ENCODE peak calls at places on chromosomes 5 and 9, in six cellular contexts. One of them, this sample, is unnamed.

GRCh38 chr5:123287881-123288280 is 135.3 kb downstream of the CEP120 start:
- DNase-seq in brain microvascular endothelial cell: no peak
- DNase-seq in vagina: no peak
- DNase-seq in Peyer's patch: no peak
- DNase-seq in CD8-positive, alpha-beta T cell: no peak
- DNase-seq in tibial nerve: no peak
- DNase-seq in this sample: no peak

GRCh38 chr5:141779642-141780041 is 97.6 kb upstream of the ARAP3 start:
- DNase-seq in brain microvascular endothelial cell: no peak
- DNase-seq in vagina: no peak
- DNase-seq in Peyer's patch: no peak
- DNase-seq in CD8-positive, alpha-beta T cell: no peak
- DNase-seq in tibial nerve: peak; percentile 21
- DNase-seq in this sample: no peak

GRCh38 chr5:135075621-135076585 is 41.9 kb upstream of the PITX1 start:
- DNase-seq in brain microvascular endothelial cell: peak; percentile 4
- DNase-seq in vagina: no peak
- DNase-seq in Peyer's patch: no peak
- DNase-seq in CD8-positive, alpha-beta T cell: no peak
- DNase-seq in tibial nerve: no peak
- DNase-seq in this sample: no peak

GRCh38 chr5:124418390-124418789 is 328.0 kb downstream of the ZNF608 start:
- DNase-seq in brain microvascular endothelial cell: no peak
- DNase-seq in vagina: no peak
- DNase-seq in Peyer's patch: no peak
- DNase-seq in CD8-positive, alpha-beta T cell: no peak
- DNase-seq in tibial nerve: no peak
- DNase-seq in this sample: no peak

GRCh38 chr5:157575096-157575872 is at the start of gene ADAM19:
- DNase-seq in brain microvascular endothelial cell: no peak
- DNase-seq in vagina: no peak
- DNase-seq in Peyer's patch: peak; percentile 54
- DNase-seq in CD8-positive, alpha-beta T cell: peak; percentile 23
- DNase-seq in tibial nerve: peak; percentile 29
- DNase-seq in this sample: peak; percentile 29

GRCh38 chr9:86075132-86075807 is 24.1 kb downstream of the GOLM1 start:
- DNase-seq in brain microvascular endothelial cell: peak; percentile 11
- DNase-seq in vagina: no peak
- DNase-seq in Peyer's patch: no peak
- DNase-seq in CD8-positive, alpha-beta T cell: no peak
- DNase-seq in tibial nerve: no peak
- DNase-seq in this sample: no peak

GRCh38 chr5:180608572-180609310 is 17.4 kb upstream of the SCGB3A1 start:
- DNase-seq in brain microvascular endothelial cell: no peak
- DNase-seq in vagina: no peak
- DNase-seq in Peyer's patch: no peak
- DNase-seq in CD8-positive, alpha-beta T cell: no peak
- DNase-seq in tibial nerve: no peak
- DNase-seq in this sample: no peak

GRCh38 chr9:98547606-98548005 is 161.1 kb downstream of the GABBR2 start:
- DNase-seq in brain microvascular endothelial cell: no peak
- DNase-seq in vagina: no peak
- DNase-seq in Peyer's patch: no peak
- DNase-seq in CD8-positive, alpha-beta T cell: no peak
- DNase-seq in tibial nerve: no peak
- DNase-seq in this sample: no peak

GRCh38 chr5:372911-373709 is 51.6 kb downstream of the AHRR start:
- DNase-seq in brain microvascular endothelial cell: no peak
- DNase-seq in vagina: peak; percentile 55
- DNase-seq in Peyer's patch: peak; percentile 14
- DNase-seq in CD8-positive, alpha-beta T cell: no peak
- DNase-seq in tibial nerve: no peak
- DNase-seq in this sample: no peak

GRCh38 chr9:123343428-123344272 is 12.3 kb upstream of the CRB2 start:
- DNase-seq in brain microvascular endothelial cell: no peak
- DNase-seq in vagina: no peak
- DNase-seq in Peyer's patch: peak; percentile 68
- DNase-seq in CD8-positive, alpha-beta T cell: no peak
- DNase-seq in tibial nerve: no peak
- DNase-seq in this sample: no peak

GRCh38 chr9:3788211-3788610 is 262.4 kb upstream of the RFX3 start:
- DNase-seq in brain microvascular endothelial cell: no peak
- DNase-seq in vagina: no peak
- DNase-seq in Peyer's patch: no peak
- DNase-seq in CD8-positive, alpha-beta T cell: no peak
- DNase-seq in tibial nerve: no peak
- DNase-seq in this sample: no peak

GRCh38 chr5:169054506-169054905 is 246.4 kb downstream of the SLIT3 start:
- DNase-seq in brain microvascular endothelial cell: no peak
- DNase-seq in vagina: no peak
- DNase-seq in Peyer's patch: no peak
- DNase-seq in CD8-positive, alpha-beta T cell: no peak
- DNase-seq in tibial nerve: no peak
- DNase-seq in this sample: no peak

GRCh38 chr5:153211052-153211451 is 279.4 kb upstream of the GRIA1 start:
- DNase-seq in brain microvascular endothelial cell: no peak
- DNase-seq in vagina: no peak
- DNase-seq in Peyer's patch: no peak
- DNase-seq in CD8-positive, alpha-beta T cell: no peak
- DNase-seq in tibial nerve: no peak
- DNase-seq in this sample: no peak

GRCh38 chr9:124290053-124290581 is 32.4 kb downstream of the NEK6 start:
- DNase-seq in brain microvascular endothelial cell: no peak
- DNase-seq in vagina: no peak
- DNase-seq in Peyer's patch: peak; percentile 74
- DNase-seq in CD8-positive, alpha-beta T cell: no peak
- DNase-seq in tibial nerve: no peak
- DNase-seq in this sample: no peak

GRCh38 chr9:2560175-2560574 is 61.4 kb upstream of the VLDLR start:
- DNase-seq in brain microvascular endothelial cell: no peak
- DNase-seq in vagina: no peak
- DNase-seq in Peyer's patch: no peak
- DNase-seq in CD8-positive, alpha-beta T cell: no peak
- DNase-seq in tibial nerve: no peak
- DNase-seq in this sample: no peak

GRCh38 chr9:108569624-108570023 is 286.2 kb downstream of the ACTL7B start:
- DNase-seq in brain microvascular endothelial cell: peak; percentile 48
- DNase-seq in vagina: no peak
- DNase-seq in Peyer's patch: no peak
- DNase-seq in CD8-positive, alpha-beta T cell: no peak
- DNase-seq in tibial nerve: no peak
- DNase-seq in this sample: no peak

GRCh38 chr5:143235423-143235822 is 168.1 kb downstream of the NR3C1 start:
- DNase-seq in brain microvascular endothelial cell: peak; percentile 36
- DNase-seq in vagina: no peak
- DNase-seq in Peyer's patch: no peak
- DNase-seq in CD8-positive, alpha-beta T cell: no peak
- DNase-seq in tibial nerve: peak; percentile 28
- DNase-seq in this sample: no peak

GRCh38 chr5:117504245-117504644 is 929.6 kb upstream of the SEMA6A start:
- DNase-seq in brain microvascular endothelial cell: no peak
- DNase-seq in vagina: no peak
- DNase-seq in Peyer's patch: no peak
- DNase-seq in CD8-positive, alpha-beta T cell: no peak
- DNase-seq in tibial nerve: no peak
- DNase-seq in this sample: no peak

GRCh38 chr9:83299556-83299955 is 236.6 kb upstream of the RASEF start:
- DNase-seq in brain microvascular endothelial cell: peak; percentile 53
- DNase-seq in vagina: no peak
- DNase-seq in Peyer's patch: no peak
- DNase-seq in CD8-positive, alpha-beta T cell: no peak
- DNase-seq in tibial nerve: no peak
- DNase-seq in this sample: no peak

GRCh38 chr5:120538644-120539043 is 74.5 kb downstream of the PRR16 start:
- DNase-seq in brain microvascular endothelial cell: peak; percentile 49
- DNase-seq in vagina: no peak
- DNase-seq in Peyer's patch: no peak
- DNase-seq in CD8-positive, alpha-beta T cell: no peak
- DNase-seq in tibial nerve: no peak
- DNase-seq in this sample: no peak

GRCh38 chr5:91839232-91839631 is 456.1 kb upstream of the ARRDC3 start:
- DNase-seq in brain microvascular endothelial cell: no peak
- DNase-seq in vagina: no peak
- DNase-seq in Peyer's patch: no peak
- DNase-seq in CD8-positive, alpha-beta T cell: no peak
- DNase-seq in tibial nerve: no peak
- DNase-seq in this sample: no peak

DNA sequence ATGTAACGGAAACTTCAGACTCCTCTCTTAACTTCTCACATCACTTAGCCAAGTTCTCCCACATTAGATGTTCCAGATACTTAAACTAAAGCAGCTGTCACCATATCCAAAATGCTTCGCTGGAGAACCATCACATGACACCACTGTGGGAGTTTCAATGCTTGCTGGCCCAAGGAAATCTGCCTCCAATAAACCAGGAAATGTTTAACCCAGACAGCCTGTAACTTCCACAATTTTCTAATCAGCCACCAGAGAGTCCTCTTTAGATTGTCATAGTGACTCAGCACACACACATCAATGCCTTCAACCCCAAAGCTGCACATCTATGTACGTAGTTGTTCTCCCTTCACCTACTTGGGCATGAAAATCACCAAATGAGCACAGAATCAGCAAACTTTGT is 118.7 kb downstream of the LPAR1 start:
- DNase-seq in brain microvascular endothelial cell: peak; percentile 80
- DNase-seq in vagina: no peak
- DNase-seq in Peyer's patch: no peak
- DNase-seq in CD8-positive, alpha-beta T cell: no peak
- DNase-seq in tibial nerve: no peak
- DNase-seq in this sample: no peak
- H3K27ac ChIP-seq in brain microvascular endothelial cell: peak overlapping the region; percentile 73
- H3K27ac ChIP-seq in vagina: peak overlapping the region; percentile 59
- H3K27ac ChIP-seq in Peyer's patch: peak overlapping the region; percentile 39
- H3K27ac ChIP-seq in CD8-positive, alpha-beta T cell: no peak overlapping the region
- H3K27ac ChIP-seq in tibial nerve: peak overlapping the region; percentile 61
- H3K27ac ChIP-seq in this sample: peak overlapping the region; percentile 57

GRCh38 chr5:138829341-138829740 is 45.8 kb downstream of the LRRTM2 start:
- DNase-seq in brain microvascular endothelial cell: no peak
- DNase-seq in vagina: no peak
- DNase-seq in Peyer's patch: no peak
- DNase-seq in CD8-positive, alpha-beta T cell: no peak
- DNase-seq in tibial nerve: no peak
- DNase-seq in this sample: no peak
- H3K27ac ChIP-seq in brain microvascular endothelial cell: no peak overlapping the region
- H3K27ac ChIP-seq in vagina: no peak overlapping the region
- H3K27ac ChIP-seq in Peyer's patch: no peak overlapping the region
- H3K27ac ChIP-seq in CD8-positive, alpha-beta T cell: no peak overlapping the region
- H3K27ac ChIP-seq in tibial nerve: no peak overlapping the region
- H3K27ac ChIP-seq in this sample: no peak overlapping the region

GRCh38 chr9:68643901-68644809 is 60.9 kb upstream of the PIP5K1B start:
- DNase-seq in brain microvascular endothelial cell: no peak
- DNase-seq in vagina: no peak
- DNase-seq in Peyer's patch: peak; percentile 61
- DNase-seq in CD8-positive, alpha-beta T cell: no peak
- DNase-seq in tibial nerve: no peak
- DNase-seq in this sample: no peak
- H3K27ac ChIP-seq in brain microvascular endothelial cell: no peak overlapping the region
- H3K27ac ChIP-seq in vagina: no peak overlapping the region
- H3K27ac ChIP-seq in Peyer's patch: no peak overlapping the region
- H3K27ac ChIP-seq in CD8-positive, alpha-beta T cell: no peak overlapping the region
- H3K27ac ChIP-seq in tibial nerve: no peak overlapping the region
- H3K27ac ChIP-seq in this sample: no peak overlapping the region

GRCh38 chr9:35667939-35668338 is 2.9 kb upstream of the ARHGEF39 start:
- DNase-seq in brain microvascular endothelial cell: no peak
- DNase-seq in vagina: no peak
- DNase-seq in Peyer's patch: no peak
- DNase-seq in CD8-positive, alpha-beta T cell: no peak
- DNase-seq in tibial nerve: no peak
- DNase-seq in this sample: no peak

GRCh38 chr9:35664531-35665470 is at the start of gene ARHGEF39:
- DNase-seq in brain microvascular endothelial cell: peak; percentile 53
- DNase-seq in vagina: no peak
- DNase-seq in Peyer's patch: peak; percentile 64
- DNase-seq in CD8-positive, alpha-beta T cell: peak; percentile 54
- DNase-seq in tibial nerve: peak; percentile 55
- DNase-seq in this sample: peak; percentile 32

GRCh38 chr9:35666547-35666946 is 1.6 kb upstream of the ARHGEF39 start:
- DNase-seq in brain microvascular endothelial cell: no peak
- DNase-seq in vagina: no peak
- DNase-seq in Peyer's patch: no peak
- DNase-seq in CD8-positive, alpha-beta T cell: no peak
- DNase-seq in tibial nerve: no peak
- DNase-seq in this sample: no peak

GRCh38 chr9:35665471-35665818 is 450 bp upstream of the ARHGEF39 start:
- DNase-seq in brain microvascular endothelial cell: no peak
- DNase-seq in vagina: no peak
- DNase-seq in Peyer's patch: no peak
- DNase-seq in CD8-positive, alpha-beta T cell: no peak
- DNase-seq in tibial nerve: no peak
- DNase-seq in this sample: no peak

DNA sequence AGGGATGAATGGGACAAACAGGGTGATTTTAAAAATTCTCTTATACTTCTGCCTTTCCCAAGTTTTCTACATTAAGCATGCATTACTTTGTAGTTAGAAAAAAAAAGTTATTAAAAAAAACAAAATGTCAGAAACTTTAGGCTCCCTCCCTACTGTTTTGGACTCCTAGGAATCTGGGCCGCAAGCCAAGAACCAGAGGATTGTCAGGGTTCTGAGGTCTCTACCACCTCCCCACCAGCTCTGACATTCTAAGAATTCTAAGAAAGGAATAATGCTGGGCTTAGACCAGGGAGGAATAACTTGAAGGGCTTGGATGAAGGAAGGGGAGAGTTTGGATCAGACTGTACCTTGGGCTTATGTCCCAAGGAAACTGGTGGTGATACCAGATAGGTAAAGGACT is 1.1 kb upstream of the ARHGEF39 start:
- DNase-seq in brain microvascular endothelial cell: peak; percentile 26
- DNase-seq in vagina: no peak
- DNase-seq in Peyer's patch: no peak
- DNase-seq in CD8-positive, alpha-beta T cell: no peak
- DNase-seq in tibial nerve: no peak
- DNase-seq in this sample: no peak
- H3K27ac ChIP-seq in brain microvascular endothelial cell: no peak overlapping the region
- H3K27ac ChIP-seq in vagina: no peak overlapping the region
- H3K27ac ChIP-seq in Peyer's patch: no peak overlapping the region
- H3K27ac ChIP-seq in CD8-positive, alpha-beta T cell: no peak overlapping the region
- H3K27ac ChIP-seq in tibial nerve: no peak overlapping the region
- H3K27ac ChIP-seq in this sample: no peak overlapping the region

GRCh38 chr5:23704176-23704855 is 196.9 kb downstream of the PRDM9 start:
- DNase-seq in brain microvascular endothelial cell: no peak
- DNase-seq in vagina: no peak
- DNase-seq in Peyer's patch: no peak
- DNase-seq in CD8-positive, alpha-beta T cell: no peak
- DNase-seq in tibial nerve: no peak
- DNase-seq in this sample: no peak
- H3K27ac ChIP-seq in brain microvascular endothelial cell: no peak overlapping the region
- H3K27ac ChIP-seq in vagina: no peak overlapping the region
- H3K27ac ChIP-seq in Peyer's patch: no peak overlapping the region
- H3K27ac ChIP-seq in CD8-positive, alpha-beta T cell: no peak overlapping the region
- H3K27ac ChIP-seq in tibial nerve: no peak overlapping the region
- H3K27ac ChIP-seq in this sample: no peak overlapping the region

GRCh38 chr5:176474476-176474875 is 26.3 kb downstream of the FAF2 start:
- DNase-seq in brain microvascular endothelial cell: peak; percentile 70
- DNase-seq in vagina: no peak
- DNase-seq in Peyer's patch: no peak
- DNase-seq in CD8-positive, alpha-beta T cell: no peak
- DNase-seq in tibial nerve: no peak
- DNase-seq in this sample: no peak
- H3K27ac ChIP-seq in brain microvascular endothelial cell: no peak overlapping the region
- H3K27ac ChIP-seq in vagina: no peak overlapping the region
- H3K27ac ChIP-seq in Peyer's patch: no peak overlapping the region
- H3K27ac ChIP-seq in CD8-positive, alpha-beta T cell: no peak overlapping the region
- H3K27ac ChIP-seq in tibial nerve: no peak overlapping the region
- H3K27ac ChIP-seq in this sample: no peak overlapping the region